ENCODE peak calls at places on chromosomes 5 and 9, in eight cellular contexts. One of them, this sample, is unnamed.

GRCh38 chr5:131281133-131281867 is 17.4 kb downstream of the CDC42SE2 start:
- DNase-seq in mesendoderm: no peak
- DNase-seq in CD8-positive, alpha-beta memory T cell: peak
- DNase-seq in GM12864: no peak
- DNase-seq in psoas muscle: no peak
- DNase-seq in HAP-1: no peak
- DNase-seq in BE2C: no peak
- DNase-seq in CD8-positive, alpha-beta T cell: no peak
- DNase-seq in this sample: peak

GRCh38 chr9:27870404-27870803 is 297.1 kb upstream of the C9orf72 start:
- DNase-seq in mesendoderm: no peak
- DNase-seq in CD8-positive, alpha-beta memory T cell: no peak
- DNase-seq in GM12864: no peak
- DNase-seq in psoas muscle: no peak
- DNase-seq in HAP-1: no peak
- DNase-seq in BE2C: no peak
- DNase-seq in CD8-positive, alpha-beta T cell: no peak
- DNase-seq in this sample: no peak

GRCh38 chr9:137579259-137579604 is 507 bp upstream of the DPH7 start:
- DNase-seq in mesendoderm: no peak
- DNase-seq in CD8-positive, alpha-beta memory T cell: no peak
- DNase-seq in GM12864: no peak
- DNase-seq in psoas muscle: peak
- DNase-seq in HAP-1: no peak
- DNase-seq in BE2C: no peak
- DNase-seq in CD8-positive, alpha-beta T cell: no peak
- DNase-seq in this sample: no peak

GRCh38 chr5:1171340-1171941 is 30.0 kb upstream of the SLC6A19 start:
- DNase-seq in mesendoderm: no peak
- DNase-seq in CD8-positive, alpha-beta memory T cell: no peak
- DNase-seq in GM12864: no peak
- DNase-seq in psoas muscle: peak
- DNase-seq in HAP-1: no peak
- DNase-seq in BE2C: no peak
- DNase-seq in CD8-positive, alpha-beta T cell: no peak
- DNase-seq in this sample: no peak

GRCh38 chr9:134158753-134159392 is 5.5 kb downstream of the RNU6ATAC start:
- DNase-seq in mesendoderm: no peak
- DNase-seq in CD8-positive, alpha-beta memory T cell: no peak
- DNase-seq in GM12864: no peak
- DNase-seq in psoas muscle: no peak
- DNase-seq in HAP-1: no peak
- DNase-seq in BE2C: no peak
- DNase-seq in CD8-positive, alpha-beta T cell: no peak
- DNase-seq in this sample: no peak

GRCh38 chr5:50302815-50303490 is 138.1 kb downstream of the EMB start:
- DNase-seq in mesendoderm: no peak
- DNase-seq in CD8-positive, alpha-beta memory T cell: no peak
- DNase-seq in GM12864: no peak
- DNase-seq in psoas muscle: no peak
- DNase-seq in HAP-1: no peak
- DNase-seq in BE2C: no peak
- DNase-seq in CD8-positive, alpha-beta T cell: no peak
- DNase-seq in this sample: peak

GRCh38 chr5:16856531-16856930 is 79.6 kb downstream of the MYO10 start:
- DNase-seq in mesendoderm: no peak
- DNase-seq in CD8-positive, alpha-beta memory T cell: no peak
- DNase-seq in GM12864: no peak
- DNase-seq in psoas muscle: no peak
- DNase-seq in HAP-1: no peak
- DNase-seq in BE2C: no peak
- DNase-seq in CD8-positive, alpha-beta T cell: no peak
- DNase-seq in this sample: no peak

GRCh38 chr9:5920860-5921328 is 30.2 kb downstream of the MLANA start:
- DNase-seq in mesendoderm: no peak
- DNase-seq in CD8-positive, alpha-beta memory T cell: no peak
- DNase-seq in GM12864: peak
- DNase-seq in psoas muscle: no peak
- DNase-seq in HAP-1: no peak
- DNase-seq in BE2C: no peak
- DNase-seq in CD8-positive, alpha-beta T cell: no peak
- DNase-seq in this sample: peak

GRCh38 chr9:134165357-134166315 is 1.3 kb upstream of the RNU6ATAC start:
- DNase-seq in mesendoderm: peak
- DNase-seq in CD8-positive, alpha-beta memory T cell: peak
- DNase-seq in GM12864: peak
- DNase-seq in psoas muscle: peak
- DNase-seq in HAP-1: peak
- DNase-seq in BE2C: no peak
- DNase-seq in CD8-positive, alpha-beta T cell: peak
- DNase-seq in this sample: no peak

GRCh38 chr5:5546408-5546807 is 123.9 kb downstream of the ICE1 start:
- DNase-seq in mesendoderm: no peak
- DNase-seq in CD8-positive, alpha-beta memory T cell: no peak
- DNase-seq in GM12864: no peak
- DNase-seq in psoas muscle: no peak
- DNase-seq in HAP-1: no peak
- DNase-seq in BE2C: no peak
- DNase-seq in CD8-positive, alpha-beta T cell: no peak
- DNase-seq in this sample: no peak

GRCh38 chr5:175589714-175590113 is 68.2 kb upstream of the HRH2 start:
- DNase-seq in mesendoderm: no peak
- DNase-seq in CD8-positive, alpha-beta memory T cell: no peak
- DNase-seq in GM12864: no peak
- DNase-seq in psoas muscle: no peak
- DNase-seq in HAP-1: no peak
- DNase-seq in BE2C: no peak
- DNase-seq in CD8-positive, alpha-beta T cell: no peak
- DNase-seq in this sample: no peak

GRCh38 chr5:151178372-151178771 is 20.8 kb upstream of the ANXA6 start:
- DNase-seq in mesendoderm: no peak
- DNase-seq in CD8-positive, alpha-beta memory T cell: no peak
- DNase-seq in GM12864: no peak
- DNase-seq in psoas muscle: no peak
- DNase-seq in HAP-1: no peak
- DNase-seq in BE2C: no peak
- DNase-seq in CD8-positive, alpha-beta T cell: no peak
- DNase-seq in this sample: no peak

GRCh38 chr5:172855597-172856292 is 21.7 kb downstream of the ERGIC1 start:
- DNase-seq in mesendoderm: no peak
- DNase-seq in CD8-positive, alpha-beta memory T cell: no peak
- DNase-seq in GM12864: no peak
- DNase-seq in psoas muscle: peak
- DNase-seq in HAP-1: no peak
- DNase-seq in BE2C: peak
- DNase-seq in CD8-positive, alpha-beta T cell: no peak
- DNase-seq in this sample: no peak

GRCh38 chr9:134571946-134572914 is 69.4 kb upstream of the COL5A1 start:
- DNase-seq in mesendoderm: no peak
- DNase-seq in CD8-positive, alpha-beta memory T cell: no peak
- DNase-seq in GM12864: no peak
- DNase-seq in psoas muscle: no peak
- DNase-seq in HAP-1: peak
- DNase-seq in BE2C: peak
- DNase-seq in CD8-positive, alpha-beta T cell: peak
- DNase-seq in this sample: no peak

GRCh38 chr5:33936381-33937016 is at the start of gene RXFP3:
- DNase-seq in mesendoderm: no peak
- DNase-seq in CD8-positive, alpha-beta memory T cell: no peak
- DNase-seq in GM12864: no peak
- DNase-seq in psoas muscle: no peak
- DNase-seq in HAP-1: no peak
- DNase-seq in BE2C: no peak
- DNase-seq in CD8-positive, alpha-beta T cell: no peak
- DNase-seq in this sample: no peak

GRCh38 chr5:172178301-172179031 is 9.6 kb downstream of the STK10 start:
- DNase-seq in mesendoderm: no peak
- DNase-seq in CD8-positive, alpha-beta memory T cell: no peak
- DNase-seq in GM12864: no peak
- DNase-seq in psoas muscle: no peak
- DNase-seq in HAP-1: no peak
- DNase-seq in BE2C: no peak
- DNase-seq in CD8-positive, alpha-beta T cell: peak
- DNase-seq in this sample: no peak

GRCh38 chr9:37920471-37921167 is 16.7 kb upstream of the SLC25A51 start:
- DNase-seq in mesendoderm: peak
- DNase-seq in CD8-positive, alpha-beta memory T cell: no peak
- DNase-seq in GM12864: peak
- DNase-seq in psoas muscle: no peak
- DNase-seq in HAP-1: peak
- DNase-seq in BE2C: no peak
- DNase-seq in CD8-positive, alpha-beta T cell: no peak
- DNase-seq in this sample: no peak

GRCh38 chr5:1429501-1429900 is 15.7 kb downstream of the SLC6A3 start:
- DNase-seq in mesendoderm: no peak
- DNase-seq in CD8-positive, alpha-beta memory T cell: no peak
- DNase-seq in GM12864: no peak
- DNase-seq in psoas muscle: no peak
- DNase-seq in HAP-1: no peak
- DNase-seq in BE2C: no peak
- DNase-seq in CD8-positive, alpha-beta T cell: no peak
- DNase-seq in this sample: no peak

GRCh38 chr9:89661391-89661949 is 56.7 kb downstream of the GADD45G start:
- DNase-seq in mesendoderm: no peak
- DNase-seq in CD8-positive, alpha-beta memory T cell: no peak
- DNase-seq in GM12864: no peak
- DNase-seq in psoas muscle: no peak
- DNase-seq in HAP-1: no peak
- DNase-seq in BE2C: no peak
- DNase-seq in CD8-positive, alpha-beta T cell: no peak
- DNase-seq in this sample: no peak

GRCh38 chr9:89663264-89663970 is 58.6 kb downstream of the GADD45G start:
- DNase-seq in mesendoderm: no peak
- DNase-seq in CD8-positive, alpha-beta memory T cell: no peak
- DNase-seq in GM12864: no peak
- DNase-seq in psoas muscle: no peak
- DNase-seq in HAP-1: no peak
- DNase-seq in BE2C: no peak
- DNase-seq in CD8-positive, alpha-beta T cell: no peak
- DNase-seq in this sample: no peak

GRCh38 chr9:89664010-89664409 is 59.2 kb downstream of the GADD45G start:
- DNase-seq in mesendoderm: no peak
- DNase-seq in CD8-positive, alpha-beta memory T cell: no peak
- DNase-seq in GM12864: no peak
- DNase-seq in psoas muscle: no peak
- DNase-seq in HAP-1: no peak
- DNase-seq in BE2C: no peak
- DNase-seq in CD8-positive, alpha-beta T cell: no peak
- DNase-seq in this sample: no peak

GRCh38 chr9:89661956-89662717 is 57.3 kb downstream of the GADD45G start:
- DNase-seq in mesendoderm: peak
- DNase-seq in CD8-positive, alpha-beta memory T cell: no peak
- DNase-seq in GM12864: no peak
- DNase-seq in psoas muscle: peak
- DNase-seq in HAP-1: peak
- DNase-seq in BE2C: peak
- DNase-seq in CD8-positive, alpha-beta T cell: no peak
- DNase-seq in this sample: peak

DNA sequence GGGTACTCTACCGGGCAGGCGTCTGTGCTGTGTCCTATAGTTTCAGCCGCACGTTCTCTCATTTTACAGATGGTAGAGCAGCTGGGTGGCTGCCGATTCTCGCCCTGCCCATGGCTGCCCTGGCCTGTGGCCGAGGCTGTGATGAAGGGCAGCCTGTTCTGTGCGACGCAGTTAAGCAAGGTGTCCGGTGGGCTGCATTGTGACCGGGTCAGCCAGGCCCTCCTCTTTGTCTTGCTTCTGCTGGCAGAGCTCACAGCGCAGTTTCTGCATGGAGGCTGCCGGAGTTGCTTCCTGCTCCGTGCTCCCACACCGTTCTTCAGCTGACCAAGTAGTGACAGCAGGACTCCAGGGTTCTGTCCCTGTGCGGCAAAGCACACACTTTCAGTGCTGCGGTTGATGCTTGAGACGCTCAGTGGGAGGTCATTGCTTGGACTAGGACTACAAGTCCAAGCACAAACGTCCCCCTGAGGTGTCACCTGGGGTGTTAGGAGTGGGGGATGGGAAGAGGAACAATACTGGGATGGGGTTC is 58.0 kb downstream of the GADD45G start:
- DNase-seq in mesendoderm: no peak
- DNase-seq in CD8-positive, alpha-beta memory T cell: no peak
- DNase-seq in GM12864: no peak
- DNase-seq in psoas muscle: no peak
- DNase-seq in HAP-1: no peak
- DNase-seq in BE2C: no peak
- DNase-seq in CD8-positive, alpha-beta T cell: no peak
- DNase-seq in this sample: no peak
- H3K4me3 ChIP-seq in mesendoderm: no peak
- H3K4me3 ChIP-seq in CD8-positive, alpha-beta memory T cell: no peak
- H3K4me3 ChIP-seq in GM12864: no peak
- H3K4me3 ChIP-seq in psoas muscle: no peak
- H3K4me3 ChIP-seq in HAP-1: no peak
- H3K4me3 ChIP-seq in BE2C: no peak
- H3K4me3 ChIP-seq in CD8-positive, alpha-beta T cell: no peak
- H3K4me3 ChIP-seq in this sample: no peak

DNA sequence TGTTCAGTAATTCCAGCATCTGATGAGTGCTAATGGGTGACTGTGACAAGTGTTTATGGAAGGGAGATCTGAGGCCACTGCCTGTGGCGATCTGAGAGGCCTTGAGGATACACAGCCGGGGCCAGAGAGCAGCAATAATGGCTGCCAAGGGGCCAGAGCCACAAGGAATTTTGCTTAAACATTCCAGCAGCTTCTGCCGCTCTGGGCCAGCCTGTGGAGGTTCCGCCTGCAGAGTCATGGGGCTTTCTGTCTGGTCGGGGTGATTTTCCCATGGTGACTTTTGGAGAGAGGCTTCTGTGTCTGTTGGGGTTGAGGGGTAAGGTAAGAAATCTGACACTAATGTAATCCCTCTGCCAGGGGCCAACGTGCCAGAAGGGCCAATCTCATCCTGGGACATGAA is 353.5 kb downstream of the ADAMTS6 start:
- DNase-seq in mesendoderm: peak
- DNase-seq in CD8-positive, alpha-beta memory T cell: no peak
- DNase-seq in GM12864: no peak
- DNase-seq in psoas muscle: no peak
- DNase-seq in HAP-1: no peak
- DNase-seq in BE2C: no peak
- DNase-seq in CD8-positive, alpha-beta T cell: no peak
- DNase-seq in this sample: peak
- H3K4me3 ChIP-seq in mesendoderm: no peak
- H3K4me3 ChIP-seq in CD8-positive, alpha-beta memory T cell: no peak
- H3K4me3 ChIP-seq in GM12864: no peak
- H3K4me3 ChIP-seq in psoas muscle: no peak
- H3K4me3 ChIP-seq in HAP-1: no peak
- H3K4me3 ChIP-seq in BE2C: no peak
- H3K4me3 ChIP-seq in CD8-positive, alpha-beta T cell: no peak
- H3K4me3 ChIP-seq in this sample: no peak

GRCh38 chr9:127767909-127768331 is 10.5 kb downstream of the SH2D3C start:
- DNase-seq in mesendoderm: peak
- DNase-seq in CD8-positive, alpha-beta memory T cell: no peak
- DNase-seq in GM12864: no peak
- DNase-seq in psoas muscle: no peak
- DNase-seq in HAP-1: no peak
- DNase-seq in BE2C: peak
- DNase-seq in CD8-positive, alpha-beta T cell: no peak
- DNase-seq in this sample: peak
- H3K4me3 ChIP-seq in mesendoderm: no peak
- H3K4me3 ChIP-seq in CD8-positive, alpha-beta memory T cell: peak
- H3K4me3 ChIP-seq in GM12864: no peak
- H3K4me3 ChIP-seq in psoas muscle: peak
- H3K4me3 ChIP-seq in HAP-1: no peak
- H3K4me3 ChIP-seq in BE2C: no peak
- H3K4me3 ChIP-seq in CD8-positive, alpha-beta T cell: peak
- H3K4me3 ChIP-seq in this sample: no peak

GRCh38 chr9:70478963-70479641 is 64.6 kb upstream of the KLF9 start:
- DNase-seq in mesendoderm: no peak
- DNase-seq in CD8-positive, alpha-beta memory T cell: no peak
- DNase-seq in GM12864: no peak
- DNase-seq in psoas muscle: peak
- DNase-seq in HAP-1: no peak
- DNase-seq in BE2C: no peak
- DNase-seq in CD8-positive, alpha-beta T cell: no peak
- DNase-seq in this sample: peak
- H3K4me3 ChIP-seq in mesendoderm: no peak
- H3K4me3 ChIP-seq in CD8-positive, alpha-beta memory T cell: no peak
- H3K4me3 ChIP-seq in GM12864: no peak
- H3K4me3 ChIP-seq in psoas muscle: peak
- H3K4me3 ChIP-seq in HAP-1: no peak
- H3K4me3 ChIP-seq in BE2C: no peak
- H3K4me3 ChIP-seq in CD8-positive, alpha-beta T cell: no peak
- H3K4me3 ChIP-seq in this sample: no peak